ENCODE peak calls at places on chromosome 3, in five cellular contexts. G, H, W, Y and F are unnamed samples.

GRCh38 chr3:188234172-188234571 is 80.2 kb downstream of the LPP start:
- DNase-seq in Y (no peak), H (no peak), W (no peak), G (no peak), F (no peak)

GRCh38 chr3:120625199-120625598 is 29.1 kb downstream of the NDUFB4 start:
- DNase-seq in Y (no peak), W (no peak), H (no peak), G (no peak), F (no peak)

GRCh38 chr3:13132281-13132680 is 59.1 kb upstream of the IQSEC1 start:
- DNase-seq in W (no peak), G (no peak), H (peak; percentile 60), Y (peak; percentile 37), F (no peak)

GRCh38 chr3:85110393-85110792 is 151.6 kb downstream of the CADM2 start:
- DNase-seq in G (no peak), W (no peak), H (no peak), Y (no peak), F (no peak)

GRCh38 chr3:146195030-146195429 is 34.0 kb upstream of the PLOD2 start:
- DNase-seq in Y (no peak), G (no peak), H (no peak), W (no peak), F (no peak)

GRCh38 chr3:193716155-193716554 is 123.1 kb downstream of the OPA1 start:
- DNase-seq in H (no peak), W (no peak), G (no peak), Y (no peak), F (no peak)

GRCh38 chr3:125165189-125165947 is 47.2 kb downstream of the SLC12A8 start:
- DNase-seq in W (no peak), G (no peak), Y (peak; percentile 89), H (no peak), F (peak; percentile 66)

GRCh38 chr3:53193466-53194217 is 32.6 kb downstream of the PRKCD start:
- DNase-seq in H (no peak), Y (peak; percentile 59), W (no peak), G (no peak), F (no peak)

GRCh38 chr3:145368748-145369147 is 792.2 kb downstream of the PLOD2 start:
- DNase-seq in G (no peak), H (no peak), W (no peak), Y (no peak), F (no peak)

GRCh38 chr3:64103131-64103530 is 79.8 kb upstream of the PSMD6 start:
- DNase-seq in W (no peak), G (no peak), H (no peak), Y (no peak), F (no peak)

GRCh38 chr3:115325539-115325938 is 178.5 kb upstream of the ZBTB20 start:
- DNase-seq in W (no peak), G (peak; percentile 32), H (no peak), Y (peak; percentile 90), F (peak; percentile 72)

GRCh38 chr3:190585771-190586630 is 72.1 kb downstream of the IL1RAP start:
- DNase-seq in Y (peak; percentile 73), W (no peak), G (peak; percentile 95), H (no peak), F (peak; percentile 93)

GRCh38 chr3:99843590-99844260 is 26.1 kb downstream of the CMSS1 start:
- DNase-seq in Y (no peak), H (no peak), G (no peak), W (no peak), F (no peak)

GRCh38 chr3:76222115-76222652 is 436.8 kb upstream of the ZNF717 start:
- DNase-seq in W (no peak), Y (no peak), H (no peak), G (no peak), F (no peak)

GRCh38 chr3:111768076-111768475 is 91.0 kb upstream of the PHLDB2 start:
- DNase-seq in W (no peak), G (no peak), Y (no peak), H (no peak), F (no peak)
- H3K4me3 ChIP-seq in W (no peak overlapping the region), G (no peak overlapping the region), Y (no peak overlapping the region), H (no peak overlapping the region), F (no peak overlapping the region)

GRCh38 chr3:138940446-138940845 is 6.5 kb downstream of the FOXL2 start:
- DNase-seq in Y (peak; percentile 38), H (no peak), W (no peak), G (no peak), F (no peak)

GRCh38 chr3:138941259-138941885 is 5.6 kb downstream of the FOXL2 start:
- DNase-seq in G (peak; percentile 16), H (no peak), W (no peak), Y (peak; percentile 95), F (peak; percentile 66)

GRCh38 chr3:138938056-138938876 is 8.7 kb downstream of the FOXL2 start:
- DNase-seq in Y (peak; percentile 81), H (no peak), W (no peak), G (no peak), F (no peak)

GRCh38 chr3:138938877-138939562 is 7.9 kb downstream of the FOXL2 start:
- DNase-seq in H (no peak), W (no peak), G (no peak), Y (no peak), F (no peak)

GRCh38 chr3:138939563-138940241 is 7.2 kb downstream of the FOXL2 start:
- DNase-seq in H (no peak), W (no peak), G (no peak), Y (peak; percentile 85), F (no peak)
- TF ChIP-seq CTCF in H (no peak), W (no peak), G (no peak), Y (peak; percentile 72), F (no peak)

GRCh38 chr3:183180105-183180763 is 17.7 kb upstream of the LAMP3 start:
- DNase-seq in G (peak; percentile 45), Y (peak; percentile 71), H (no peak), W (no peak), F (peak; percentile 49)
- H3K4me3 ChIP-seq in G (no peak overlapping the region), Y (peak overlapping the region; percentile 80), H (peak overlapping the region; percentile 72), W (no peak overlapping the region), F (peak overlapping the region; percentile 72)

GRCh38 chr3:128784843-128785242 is 58.9 kb downstream of the RAB7A start:
- DNase-seq in G (no peak), Y (no peak), H (no peak), W (no peak), F (no peak)

GRCh38 chr3:128782282-128783146 is 56.5 kb downstream of the RAB7A start:
- DNase-seq in G (no peak), W (no peak), Y (no peak), H (no peak), F (no peak)

GRCh38 chr3:128786434-128787020 is 60.5 kb downstream of the RAB7A start:
- DNase-seq in H (no peak), W (no peak), Y (no peak), G (peak; percentile 28), F (peak; percentile 48)

GRCh38 chr3:128783774-128784173 is 57.8 kb downstream of the RAB7A start:
- DNase-seq in H (no peak), W (peak; percentile 44), G (no peak), Y (no peak), F (no peak)

DNA sequence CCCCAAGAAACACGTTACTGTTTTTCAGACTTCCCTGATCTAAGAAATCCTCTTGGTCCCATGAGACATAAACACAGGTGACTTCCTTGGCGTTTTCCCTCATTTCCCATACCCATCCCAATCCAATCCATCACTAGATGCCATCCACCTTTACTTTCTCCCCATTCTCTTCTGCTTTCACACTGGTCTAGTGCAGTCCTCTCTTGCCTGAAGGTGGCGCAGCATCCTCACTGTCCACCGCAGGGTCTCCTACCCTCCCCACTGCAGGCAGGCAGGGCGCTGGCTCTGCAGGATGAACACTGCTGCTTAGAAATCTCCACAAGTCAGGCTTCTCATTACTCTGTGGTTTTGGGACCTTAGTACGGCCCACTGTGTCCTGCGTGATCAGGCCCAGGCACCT is 58.2 kb downstream of the RAB7A start:
- DNase-seq in W (peak; percentile 43), G (no peak), Y (peak; percentile 93), H (no peak), F (no peak)
- TF ChIP-seq CTCF in W (peak; percentile 47), G (peak; percentile 9), Y (peak; percentile 91), H (no peak), F (peak; percentile 51)

GRCh38 chr3:36908647-36909180 is 36.1 kb downstream of the TRANK1 start:
- DNase-seq in W (no peak), Y (no peak), G (no peak), H (no peak), F (no peak)
- H3K4me3 ChIP-seq in W (peak overlapping the region; percentile 54), Y (no peak overlapping the region), G (peak overlapping the region; percentile 47), H (peak overlapping the region; percentile 70), F (peak overlapping the region; percentile 55)

GRCh38 chr3:61561374-61562041 is at the start of gene PTPRG:
- DNase-seq in W (peak; percentile 91), H (peak; percentile 91), G (peak; percentile 93), Y (peak; percentile 93), F (peak; percentile 95)

GRCh38 chr3:61559108-61559731 is 2.2 kb upstream of the PTPRG start:
- DNase-seq in H (no peak), Y (no peak), W (no peak), G (no peak), F (peak; percentile 48)

GRCh38 chr3:61562810-61563613 is 1.6 kb downstream of the PTPRG start:
- DNase-seq in G (no peak), Y (peak; percentile 79), W (peak; percentile 13), H (peak; percentile 78), F (peak; percentile 41)

GRCh38 chr3:61562042-61562809 is 855 bp downstream of the PTPRG start:
- DNase-seq in W (no peak), Y (no peak), G (no peak), H (no peak), F (peak; percentile 29)

DNA sequence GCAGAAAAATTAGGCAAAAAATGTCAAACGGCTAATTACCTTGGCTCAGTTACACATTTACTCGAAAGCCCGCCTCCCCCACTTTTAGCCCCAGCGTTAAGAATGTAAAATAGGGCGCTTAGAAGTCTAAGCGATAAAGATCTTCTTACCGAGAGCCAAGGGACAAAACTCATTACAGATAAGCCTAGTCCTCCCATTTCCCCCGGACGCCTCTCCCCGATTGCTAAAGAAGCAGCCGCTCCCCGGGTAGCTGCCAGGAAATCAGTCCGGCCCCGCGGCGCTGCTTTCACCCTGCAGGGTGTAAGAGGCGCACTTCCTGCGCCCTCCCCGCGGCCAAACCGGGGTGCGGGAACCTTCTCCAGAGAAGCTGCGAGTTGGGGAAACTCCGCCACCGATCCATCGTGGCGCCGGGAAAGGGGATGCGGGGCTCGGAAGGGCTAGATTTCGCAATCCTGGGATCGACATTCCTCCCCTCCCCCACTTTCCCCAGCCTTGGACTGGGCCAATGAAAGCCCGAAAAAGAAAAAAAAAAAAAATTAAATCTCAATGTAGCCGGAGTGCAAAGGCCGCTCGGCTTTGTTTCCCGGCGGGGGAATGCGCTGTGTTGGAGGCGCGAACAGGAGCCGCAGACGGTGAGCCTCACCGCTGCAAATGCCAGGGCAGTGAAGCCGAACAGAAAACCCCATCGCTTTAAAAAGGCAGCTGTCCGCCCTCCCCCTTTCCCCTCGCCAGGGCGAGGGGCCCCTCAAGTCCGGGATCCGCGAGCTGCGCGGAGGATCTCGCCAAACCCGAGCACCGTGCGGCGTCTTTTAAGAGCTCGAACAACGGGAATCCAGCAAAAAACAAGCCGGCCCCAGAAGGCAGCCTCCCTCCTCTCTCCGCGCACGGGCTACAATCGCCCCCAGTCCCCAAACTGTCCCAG is 658 bp upstream of the PTPRG start:
- DNase-seq in H (peak; percentile 89), W (peak; percentile 69), Y (peak; percentile 94), G (peak; percentile 78), F (peak; percentile 89)
- TF ChIP-seq CTCF in H (no peak), W (peak; percentile 43), Y (no peak), G (peak; percentile 4), F (no peak)

GRCh38 chr3:30684361-30684760 is 78.0 kb downstream of the TGFBR2 start:
- DNase-seq in W (no peak), G (no peak), H (no peak), Y (no peak), F (no peak)
- H3K4me3 ChIP-seq in W (no peak overlapping the region), G (no peak overlapping the region), H (no peak overlapping the region), Y (no peak overlapping the region), F (no peak overlapping the region)